ENCODE peak calls at places on chromosome X, in eight cellular contexts. Y, I, S, H, F, D, E and B are unnamed samples.

GRCh38 chrX:38651625-38652601 is 90.6 kb downstream of the TSPAN7 start:
- DNase-seq in Y (no peak), I (no peak), D (no peak), F (no peak), H (no peak), S (no peak), E (no peak), B (no peak)

GRCh38 chrX:118502121-118502794 is 6.6 kb downstream of the DOCK11 start:
- DNase-seq in Y (no peak), S (no peak), I (no peak), H (no peak), F (no peak), E (no peak), D (no peak), B (no peak)

GRCh38 chrX:40104649-40105015 is 6.9 kb upstream of the BCOR start:
- DNase-seq in E (no peak), D (no peak), I (no peak), S (no peak), Y (no peak), H (peak), F (peak), B (no peak)

GRCh38 chrX:41723305-41723704 is 676 bp upstream of the GPR82 start:
- DNase-seq in D (no peak), I (no peak), S (no peak), Y (no peak), H (no peak), F (no peak), E (no peak), B (no peak)

GRCh38 chrX:71911023-71911730 is 532 bp downstream of the NHSL2 start:
- DNase-seq in I (no peak), H (peak), D (peak), E (no peak), S (no peak), Y (no peak), F (peak), B (no peak)

GRCh38 chrX:149510386-149510785 is 5.3 kb upstream of the IDS start:
- DNase-seq in E (no peak), S (no peak), H (no peak), I (no peak), D (no peak), F (no peak), Y (no peak), B (no peak)

GRCh38 chrX:8868906-8869305 is 67.7 kb upstream of the FAM9A start:
- DNase-seq in E (no peak), I (no peak), F (no peak), D (no peak), H (no peak), Y (no peak), S (no peak), B (no peak)

GRCh38 chrX:46757593-46757992 is 1.3 kb downstream of the SLC9A7 start:
- DNase-seq in F (no peak), H (no peak), S (no peak), E (no peak), D (no peak), I (no peak), Y (no peak), B (no peak)

GRCh38 chrX:80808854-80809493 is 703 bp downstream of the BRWD3 start:
- DNase-seq in S (peak), F (no peak), I (peak), E (no peak), H (peak), Y (peak), D (no peak), B (no peak)

GRCh38 chrX:151174581-151175282 is 1.7 kb upstream of the GPR50 start:
- DNase-seq in S (no peak), Y (no peak), E (no peak), H (no peak), F (no peak), I (no peak), D (no peak), B (no peak)

GRCh38 chrX:9573282-9574106 is 108.6 kb downstream of the TBL1X start:
- DNase-seq in E (no peak), D (no peak), Y (peak), H (no peak), I (no peak), S (no peak), F (no peak), B (no peak)

GRCh38 chrX:134171661-134172587 is 65.1 kb upstream of the CCDC160 start:
- DNase-seq in E (no peak), S (no peak), D (no peak), I (peak), F (peak), Y (no peak), H (peak), B (peak)

GRCh38 chrX:150035531-150035930 is 97.2 kb upstream of the EOLA2 start:
- DNase-seq in E (no peak), H (no peak), Y (no peak), D (no peak), S (no peak), I (no peak), F (no peak), B (no peak)

GRCh38 chrX:150253946-150254615 is 109.0 kb upstream of the MAMLD1 start:
- DNase-seq in D (no peak), H (no peak), F (no peak), Y (no peak), E (no peak), S (no peak), I (no peak), B (no peak)

GRCh38 chrX:3286196-3286920 is 60.1 kb downstream of the MXRA5 start:
- DNase-seq in D (no peak), S (peak), I (no peak), F (no peak), E (no peak), H (no peak), Y (no peak), B (no peak)

GRCh38 chrX:8689473-8689872 is 42.5 kb downstream of the ANOS1 start:
- DNase-seq in I (no peak), D (no peak), E (no peak), H (no peak), F (no peak), S (no peak), Y (no peak), B (no peak)

GRCh38 chrX:18288716-18289115 is 65.8 kb downstream of the SCML2 start:
- DNase-seq in H (no peak), I (no peak), E (no peak), D (no peak), F (no peak), S (no peak), Y (no peak), B (no peak)

GRCh38 chrX:56557376-56557929 is 6.0 kb upstream of the UBQLN2 start:
- DNase-seq in D (no peak), F (no peak), Y (no peak), I (no peak), S (no peak), E (no peak), H (no peak), B (no peak)

GRCh38 chrX:106931831-106932491 is 11.8 kb downstream of the CLDN2 start:
- DNase-seq in H (no peak), F (no peak), S (no peak), D (no peak), Y (no peak), E (no peak), I (no peak), B (no peak)

GRCh38 chrX:149962859-149963757 is 24.8 kb upstream of the EOLA2 start:
- DNase-seq in S (peak), Y (peak), D (no peak), I (peak), E (no peak), F (peak), H (no peak), B (no peak)

GRCh38 chrX:132757066-132757623 is 201.3 kb downstream of the HS6ST2 start:
- DNase-seq in Y (no peak), S (no peak), I (no peak), D (no peak), H (no peak), E (no peak), F (no peak), B (no peak)

GRCh38 chrX:94524867-94525266 is 850.9 kb downstream of the FAM133A start:
- DNase-seq in E (no peak), Y (no peak), I (no peak), H (no peak), S (no peak), F (no peak), D (no peak), B (no peak)

GRCh38 chrX:18026171-18026570 is 165.1 kb upstream of the RAI2 start:
- DNase-seq in Y (peak), F (no peak), E (no peak), D (no peak), S (no peak), I (no peak), H (no peak), B (no peak)

GRCh38 chrX:119638725-119639471 is 32.7 kb upstream of the NKRF start:
- DNase-seq in H (no peak), D (no peak), E (no peak), I (no peak), F (no peak), Y (no peak), S (no peak), B (no peak)

GRCh38 chrX:42804524-42804923 is 26.6 kb upstream of the PPP1R2C start:
- DNase-seq in F (no peak), E (no peak), D (no peak), S (no peak), I (no peak), Y (no peak), H (no peak), B (no peak)

GRCh38 chrX:154719132-154719675 is 31.7 kb downstream of the GAB3 start:
- DNase-seq in I (no peak), F (no peak), E (no peak), S (no peak), H (no peak), D (no peak), Y (no peak), B (no peak)

GRCh38 chrX:46791927-46792825 is 33.3 kb upstream of the SLC9A7 start:
- DNase-seq in Y (no peak), E (no peak), S (peak), D (no peak), I (no peak), H (no peak), F (no peak), B (no peak)

GRCh38 chrX:118536687-118537461 is 41.3 kb downstream of the DOCK11 start:
- DNase-seq in E (no peak), F (no peak), D (no peak), I (no peak), H (no peak), Y (no peak), S (no peak), B (peak)

GRCh38 chrX:96703379-96703778 is 18.7 kb downstream of the DIAPH2 start:
- DNase-seq in Y (no peak), I (no peak), F (no peak), D (no peak), E (no peak), S (no peak), H (no peak), B (no peak)

GRCh38 chrX:3295731-3296130 is 50.7 kb downstream of the MXRA5 start:
- DNase-seq in S (no peak), F (no peak), E (no peak), D (no peak), Y (no peak), I (no peak), H (no peak), B (no peak)

GRCh38 chrX:108736509-108737479 is at the start of gene IRS4:
- DNase-seq in F (no peak), H (no peak), D (no peak), Y (no peak), S (no peak), E (no peak), I (no peak), B (no peak)

GRCh38 chrX:119606508-119607389 is 525 bp upstream of the NKRF start:
- DNase-seq in Y (no peak), D (no peak), I (no peak), F (no peak), E (no peak), H (no peak), S (no peak), B (no peak)

GRCh38 chrX:40539214-40540142 is 41.3 kb upstream of the ATP6AP2 start:
- DNase-seq in E (peak), F (peak), H (peak), S (no peak), D (peak), I (no peak), Y (peak), B (peak)

GRCh38 chrX:19110642-19111041 is 11.6 kb downstream of the ADGRG2 start:
- DNase-seq in D (no peak), H (no peak), F (no peak), Y (no peak), I (no peak), S (no peak), E (no peak), B (no peak)

GRCh38 chrX:150984164-150984824 is 1.2 kb downstream of the HMGB3 start:
- DNase-seq in F (no peak), I (no peak), D (no peak), H (peak), E (no peak), Y (no peak), S (no peak), B (no peak)

GRCh38 chrX:153739754-153740486 is 15.3 kb downstream of the ABCD1 start:
- DNase-seq in Y (no peak), E (no peak), D (no peak), H (no peak), S (no peak), I (no peak), F (no peak), B (no peak)

GRCh38 chrX:13167444-13168207 is 123.2 kb upstream of the FAM9C start:
- DNase-seq in F (no peak), H (no peak), E (no peak), D (no peak), S (no peak), I (no peak), Y (no peak), B (no peak)

GRCh38 chrX:133741303-133741702 is 244.1 kb downstream of the GPC3 start:
- DNase-seq in I (no peak), F (no peak), S (no peak), E (no peak), Y (no peak), D (no peak), H (no peak), B (no peak)